ENCODE peak calls at places on chromosomes 12 and 14, in six cellular contexts. R is tibial nerve; W is testis; O is stomach; H is CD8-positive, alpha-beta memory T cell; P is small intestine. N is an unnamed sample.

GRCh38 chr12:182381-182883 is 31.5 kb downstream of the SLC6A12 start:
- DNase-seq in R (no peak), W (no peak), O (no peak), H (no peak), P (no peak), N (no peak)

GRCh38 chr12:109264095-109264942 is 44.8 kb downstream of the FOXN4 start:
- DNase-seq in R (peak; percentile 54), W (peak; percentile 74), O (peak; percentile 82), H (peak; percentile 28), P (peak; percentile 76), N (no peak)

GRCh38 chr12:95548539-95549391 is 2.5 kb downstream of the USP44 start:
- DNase-seq in R (peak; percentile 32), W (peak; percentile 70), O (peak; percentile 48), H (peak; percentile 64), P (peak; percentile 19), N (no peak)

GRCh38 chr14:76509291-76509690 is 133.4 kb downstream of the ESRRB start:
- DNase-seq in R (no peak), W (no peak), O (no peak), H (no peak), P (no peak), N (no peak)

GRCh38 chr12:110543252-110543959 is 39.7 kb downstream of the PPTC7 start:
- DNase-seq in R (peak; percentile 94), W (peak; percentile 97), O (peak; percentile 91), H (no peak), P (peak; percentile 69), N (peak; percentile 28)

GRCh38 chr12:116590561-116590960 is 31.4 kb downstream of the MAP1LC3B2 start:
- DNase-seq in R (no peak), W (no peak), O (no peak), H (no peak), P (no peak), N (no peak)

GRCh38 chr12:78118036-78118435 is 287.3 kb downstream of the NAV3 start:
- DNase-seq in R (no peak), W (no peak), O (no peak), H (no peak), P (no peak), N (no peak)

GRCh38 chr12:46360370-46360769 is 12.2 kb downstream of the SLC38A2 start:
- DNase-seq in R (no peak), W (no peak), O (no peak), H (no peak), P (no peak), N (no peak)

GRCh38 chr12:131045705-131046460 is 92.2 kb downstream of the ADGRD1 start:
- DNase-seq in R (no peak), W (no peak), O (no peak), H (no peak), P (no peak), N (no peak)

GRCh38 chr12:49662998-49663843 is 39.9 kb downstream of the PRPF40B start:
- DNase-seq in R (no peak), W (peak; percentile 51), O (no peak), H (peak; percentile 67), P (peak; percentile 62), N (no peak)

GRCh38 chr12:133231001-133231400 is 4.7 kb downstream of the ANHX start:
- DNase-seq in R (no peak), W (no peak), O (no peak), H (no peak), P (no peak), N (no peak)

GRCh38 chr14:105474478-105475268 is at the start of gene CRIP2:
- DNase-seq in R (no peak), W (no peak), O (no peak), H (peak; percentile 58), P (no peak), N (no peak)

GRCh38 chr14:62209287-62209899 is 447.2 kb downstream of the SNAPC1 start:
- DNase-seq in R (no peak), W (no peak), O (no peak), H (no peak), P (no peak), N (no peak)

GRCh38 chr12:88391556-88391955 is 188.7 kb downstream of the KITLG start:
- DNase-seq in R (no peak), W (no peak), O (no peak), H (no peak), P (no peak), N (no peak)

GRCh38 chr12:1851126-1851791 is 30.9 kb downstream of the LRTM2 start:
- DNase-seq in R (no peak), W (no peak), O (no peak), H (no peak), P (peak; percentile 18), N (no peak)

GRCh38 chr12:130647814-130648213 is 68.3 kb downstream of the RIMBP2 start:
- DNase-seq in R (no peak), W (no peak), O (no peak), H (no peak), P (no peak), N (no peak)

GRCh38 chr14:29629839-29630238 is 297.8 kb downstream of the PRKD1 start:
- DNase-seq in R (no peak), W (no peak), O (no peak), H (no peak), P (no peak), N (no peak)

GRCh38 chr12:116959845-116960514 is 49.2 kb downstream of the FBXW8 start:
- DNase-seq in R (no peak), W (no peak), O (no peak), H (no peak), P (peak; percentile 11), N (no peak)

GRCh38 chr12:56151672-56152131 is 685 bp upstream of the MYL6B start:
- DNase-seq in R (no peak), W (peak; percentile 74), O (peak; percentile 68), H (peak; percentile 52), P (peak; percentile 81), N (no peak)

GRCh38 chr14:77542349-77543239 is 44.0 kb upstream of the ISM2 start:
- DNase-seq in R (no peak), W (no peak), O (no peak), H (no peak), P (no peak), N (no peak)

GRCh38 chr12:50747817-50748216 is 16.1 kb upstream of the ATF1 start:
- DNase-seq in R (no peak), W (no peak), O (no peak), H (no peak), P (no peak), N (no peak)

GRCh38 chr14:86934196-86934595 is 1058.8 kb downstream of the GALC start:
- DNase-seq in R (no peak), W (no peak), O (no peak), H (no peak), P (no peak), N (no peak)
- H3K9me3 ChIP-seq in R (no peaks in the 10 kb centered on the region), W (no peaks in the 10 kb centered on the region), O (no peaks in the 10 kb centered on the region), H (no peaks in the 10 kb centered on the region), P (no peaks in the 10 kb centered on the region), N (no peaks in the 10 kb centered on the region)

GRCh38 chr12:127438512-127439244 is 828.3 kb upstream of the TMEM132C start:
- DNase-seq in R (no peak), W (no peak), O (no peak), H (no peak), P (no peak), N (no peak)

GRCh38 chr12:127431177-127431576 is 835.8 kb upstream of the TMEM132C start:
- DNase-seq in R (no peak), W (no peak), O (no peak), H (no peak), P (no peak), N (no peak)

GRCh38 chr12:127429556-127429955 is 837.4 kb upstream of the TMEM132C start:
- DNase-seq in R (no peak), W (no peak), O (no peak), H (no peak), P (no peak), N (no peak)

GRCh38 chr12:127430401-127430800 is 836.6 kb upstream of the TMEM132C start:
- DNase-seq in R (no peak), W (no peak), O (no peak), H (no peak), P (no peak), N (no peak)

DNA sequence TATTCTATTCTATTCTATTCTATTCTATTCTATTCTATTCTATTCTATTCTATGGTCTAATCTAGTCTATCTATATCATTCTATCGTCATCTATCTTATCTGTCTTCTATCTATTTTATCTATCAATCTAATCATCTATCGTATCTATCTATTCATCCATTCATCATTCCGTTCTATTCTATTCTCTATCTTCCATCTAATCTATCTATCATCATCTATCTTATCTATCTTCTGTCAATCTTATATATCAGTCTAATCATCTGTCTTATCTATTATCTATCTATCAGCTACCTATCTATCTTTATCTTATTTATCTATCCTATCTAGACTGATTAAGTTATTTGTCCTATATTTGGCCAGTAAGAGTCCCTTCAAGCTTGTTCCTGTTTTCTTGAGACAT is 831.5 kb upstream of the TMEM132C start:
- DNase-seq in R (no peak), W (no peak), O (no peak), H (no peak), P (no peak), N (no peak)
- H3K4me3 ChIP-seq in R (no peak overlapping the region), W (no peak overlapping the region), O (no peak overlapping the region), H (no peak overlapping the region), P (no peak overlapping the region), N (no peak overlapping the region)

DNA sequence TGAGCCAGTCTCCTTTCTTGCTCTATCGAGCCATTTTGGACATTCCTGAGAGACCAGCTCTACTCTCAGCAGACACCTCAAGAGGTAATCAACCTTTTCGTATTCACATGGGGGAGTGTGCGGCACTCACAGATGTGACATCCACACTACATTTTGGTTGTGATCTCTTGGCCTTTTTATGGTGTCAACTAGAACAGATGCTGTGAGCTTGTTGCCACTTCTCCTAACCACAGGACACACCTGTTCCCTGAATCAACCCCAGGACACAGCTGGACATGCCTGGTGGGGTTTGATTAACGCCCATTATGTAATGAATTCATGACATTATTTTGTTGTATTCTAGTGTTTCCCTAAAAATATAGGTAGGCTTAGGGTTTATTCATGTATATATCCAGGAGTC is 1143.6 kb downstream of the TMEM121 start:
- DNase-seq in R (no peak), W (no peak), O (no peak), H (no peak), P (no peak), N (no peak)
- H3K9me3 ChIP-seq in R (no peaks in the 10 kb centered on the region), W (no peaks in the 10 kb centered on the region), O (no peaks in the 10 kb centered on the region), H (no peaks in the 10 kb centered on the region), P (no peaks in the 10 kb centered on the region), N (no peaks in the 10 kb centered on the region)

GRCh38 chr12:5914387-5915149 is 30.5 kb downstream of the ANO2 start:
- DNase-seq in R (no peak), W (no peak), O (no peak), H (no peak), P (no peak), N (no peak)

GRCh38 chr12:5912437-5913334 is 32.4 kb downstream of the ANO2 start:
- DNase-seq in R (no peak), W (no peak), O (no peak), H (no peak), P (no peak), N (no peak)

GRCh38 chr12:5912011-5912410 is 33.0 kb downstream of the ANO2 start:
- DNase-seq in R (no peak), W (no peak), O (no peak), H (no peak), P (no peak), N (no peak)

GRCh38 chr12:5916785-5917290 is 28.2 kb downstream of the ANO2 start:
- DNase-seq in R (no peak), W (no peak), O (no peak), H (no peak), P (no peak), N (no peak)

DNA sequence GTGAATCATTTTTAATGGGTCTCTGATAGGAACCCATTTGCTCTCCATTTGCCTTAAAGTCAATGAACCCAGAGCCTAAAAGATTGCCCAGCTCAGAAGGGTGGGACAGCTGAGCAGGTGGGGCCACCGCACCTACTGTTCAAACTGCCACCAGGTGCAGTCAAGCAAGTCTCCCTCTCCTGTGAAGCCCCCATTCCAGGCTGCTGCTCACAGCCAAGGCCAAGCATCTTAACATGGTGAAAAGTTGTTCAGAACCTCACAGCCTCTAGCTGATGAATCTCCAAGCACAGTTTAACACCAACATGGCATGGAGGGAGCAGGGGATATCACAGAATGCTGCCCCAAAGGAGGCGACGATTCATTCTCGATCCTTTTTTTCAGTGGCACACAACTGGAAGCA is 29.5 kb downstream of the ANO2 start:
- DNase-seq in R (no peak), W (no peak), O (no peak), H (no peak), P (no peak), N (no peak)
- H3K4me3 ChIP-seq in R (no peak overlapping the region), W (no peak overlapping the region), O (no peak overlapping the region), H (no peak overlapping the region), P (no peak overlapping the region), N (no peak overlapping the region)

N was measured in esophagus squamous epithelium.